ENCODE peak calls at places on chromosomes 3 and 15, in four cellular contexts. H is H1, W is GM12878, J is HepG2. Q is an unnamed sample.

GRCh38 chr3:26962419-26963355 is 340.1 kb downstream of the LRRC3B start:
- DNase-seq in H (no peak), W (peak), J (no peak), Q (no peak)

GRCh38 chr3:125207949-125208568 is 4.5 kb downstream of the SLC12A8 start:
- DNase-seq in H (no peak), W (no peak), J (no peak), Q (no peak)

GRCh38 chr3:150599611-150600297 is 3.4 kb upstream of the SELENOT start:
- DNase-seq in H (no peak), W (no peak), J (no peak), Q (no peak)

GRCh38 chr3:179801263-179801662 is 148.4 kb downstream of the USP13 start:
- DNase-seq in H (no peak), W (no peak), J (peak), Q (no peak)

GRCh38 chr3:126951561-126951960 is 31.4 kb upstream of the PLXNA1 start:
- DNase-seq in H (no peak), W (no peak), J (no peak), Q (no peak)

GRCh38 chr3:17359911-17360310 is 382.5 kb downstream of the TBC1D5 start:
- DNase-seq in H (no peak), W (no peak), J (no peak), Q (no peak)

GRCh38 chr3:54087581-54088410 is 34.6 kb upstream of the CACNA2D3 start:
- DNase-seq in H (peak), W (no peak), J (no peak), Q (no peak)

GRCh38 chr3:29279830-29280229 is 1.0 kb upstream of the RBMS3 start:
- DNase-seq in H (no peak), W (no peak), J (no peak), Q (no peak)

GRCh38 chr3:42556089-42556632 is 25.6 kb downstream of the SEC22C start:
- DNase-seq in H (no peak), W (no peak), J (no peak), Q (no peak)

GRCh38 chr3:128488995-128489859 is 3.8 kb downstream of the GATA2 start:
- DNase-seq in H (peak), W (no peak), J (peak), Q (no peak)

GRCh38 chr3:107560166-107560565 is 37.4 kb downstream of the BBX start:
- DNase-seq in H (no peak), W (no peak), J (no peak), Q (no peak)

GRCh38 chr3:133301194-133301593 is 98.7 kb upstream of the BFSP2 start:
- DNase-seq in H (no peak), W (no peak), J (no peak), Q (no peak)

GRCh38 chr3:61518590-61518989 is 42.8 kb upstream of the PTPRG start:
- DNase-seq in H (no peak), W (no peak), J (peak), Q (no peak)

GRCh38 chr3:63967675-63968611 is 55.4 kb downstream of the PSMD6 start:
- DNase-seq in H (no peak), W (peak), J (peak), Q (no peak)

GRCh38 chr3:27311400-27311799 is 57.8 kb downstream of the NEK10 start:
- DNase-seq in H (no peak), W (no peak), J (peak), Q (peak)

GRCh38 chr3:5126586-5126985 is 4.5 kb downstream of the ARL8B start:
- DNase-seq in H (no peak), W (no peak), J (no peak), Q (no peak)

GRCh38 chr3:150443331-150443741 is 35.2 kb downstream of the TSC22D2 start:
- DNase-seq in H (no peak), W (no peak), J (no peak), Q (no peak)

GRCh38 chr3:69309810-69310209 is 76.1 kb downstream of the FRMD4B start:
- DNase-seq in H (no peak), W (no peak), J (peak), Q (no peak)

GRCh38 chr3:109731639-109732473 is 394.5 kb upstream of the DPPA4 start:
- DNase-seq in H (peak), W (no peak), J (peak), Q (peak)

GRCh38 chr3:136856665-136857064 is 5.3 kb upstream of the NCK1 start:
- DNase-seq in H (no peak), W (no peak), J (no peak), Q (no peak)

GRCh38 chr15:58401991-58402649 is 29.7 kb upstream of the LIPC start:
- DNase-seq in H (no peak), W (no peak), J (no peak), Q (no peak)

GRCh38 chr3:168248383-168249047 is 152.8 kb upstream of the GOLIM4 start:
- DNase-seq in H (peak), W (no peak), J (no peak), Q (no peak)

GRCh38 chr3:9630550-9631139 is 18.7 kb upstream of the MTMR14 start:
- DNase-seq in H (no peak), W (no peak), J (no peak), Q (no peak)

GRCh38 chr3:17810759-17811158 is 68.3 kb upstream of the TBC1D5 start:
- DNase-seq in H (no peak), W (no peak), J (peak), Q (no peak)

GRCh38 chr15:100873029-100873677 is 6.5 kb upstream of the ALDH1A3 start:
- DNase-seq in H (peak), W (peak), J (peak), Q (peak)

GRCh38 chr3:150544040-150544439 is 2.3 kb downstream of the SERP1 start:
- DNase-seq in H (no peak), W (no peak), J (no peak), Q (no peak)

GRCh38 chr3:169524131-169524530 is 139.4 kb downstream of the MECOM start:
- DNase-seq in H (no peak), W (no peak), J (no peak), Q (no peak)
- TF ChIP-seq SUZ12 in H (no peak), W (no peak), J (no peak), Q (no peak)

DNA sequence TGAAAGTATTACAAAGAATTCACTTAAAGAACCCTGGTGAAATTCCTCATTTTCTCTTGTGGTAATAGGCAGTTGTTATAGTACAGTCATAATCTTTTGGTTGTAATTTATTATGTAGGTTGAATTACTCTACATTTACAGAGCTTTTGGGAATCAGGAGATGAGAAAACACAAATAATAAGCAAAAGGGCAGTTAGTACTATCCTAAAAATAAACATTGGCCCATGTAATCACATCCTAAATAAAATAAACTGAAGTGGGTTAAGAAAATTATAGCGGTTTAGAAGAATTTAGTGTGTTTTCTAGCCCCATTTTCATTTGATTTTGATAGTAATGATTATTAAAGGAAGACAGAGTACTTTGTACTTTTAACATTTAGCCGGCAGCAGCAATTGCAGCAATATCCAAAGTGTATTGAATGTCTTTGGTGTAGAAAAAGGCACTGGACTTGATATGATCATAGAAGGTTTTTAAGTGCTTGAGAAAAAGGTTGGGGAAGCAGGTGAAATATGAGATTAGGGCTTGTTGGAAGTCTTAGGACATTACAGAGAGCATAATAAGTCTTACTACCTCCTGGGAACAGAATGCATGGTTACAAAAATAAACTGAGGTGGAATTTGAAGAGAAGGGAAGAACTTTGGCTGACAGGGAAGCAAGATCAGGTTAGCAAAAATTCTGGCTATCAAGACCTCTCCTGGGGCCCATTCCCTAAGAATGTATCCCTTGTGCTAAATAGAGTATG is 79.9 kb downstream of the MBNL1 start:
- DNase-seq in H (no peak), W (no peak), J (no peak), Q (no peak)
- TF ChIP-seq ZNF274 in H (no peak), W (no peak), J (no peak), Q (no peak)

GRCh38 chr3:58072046-58072445 is 63.8 kb downstream of the FLNB start:
- DNase-seq in H (no peak), W (no peak), J (no peak), Q (no peak)
- TF ChIP-seq SUZ12 in H (no peak), W (no peak), J (no peak), Q (no peak)

GRCh38 chr3:101303089-101303731 is 17.2 kb downstream of the IMPG2 start:
- DNase-seq in H (no peak), W (no peak), J (no peak), Q (no peak)
- TF ChIP-seq ZNF274 in H (no peak), W (no peak), J (no peak), Q (no peak)

GRCh38 chr15:68413363-68414255 is 18.4 kb downstream of the ITGA11 start:
- DNase-seq in H (peak), W (no peak), J (no peak), Q (no peak)
- TF ChIP-seq SUZ12 in H (no peak), W (no peak), J (no peak), Q (no peak)

GRCh38 chr3:31406901-31407300 is 125.8 kb upstream of the STT3B start:
- DNase-seq in H (no peak), W (no peak), J (no peak), Q (no peak)
- TF ChIP-seq ZNF274 in H (no peak), W (no peak), J (no peak), Q (no peak)

GRCh38 chr3:15099364-15100098 is 583 bp upstream of the RBSN start:
- DNase-seq in H (no peak), W (no peak), J (no peak), Q (no peak)

GRCh38 chr3:15094187-15094875 is 4.6 kb downstream of the RBSN start:
- DNase-seq in H (no peak), W (no peak), J (no peak), Q (no peak)

GRCh38 chr3:15096026-15096425 is 2.9 kb downstream of the RBSN start:
- DNase-seq in H (no peak), W (no peak), J (no peak), Q (no peak)

GRCh38 chr3:15098503-15099363 is at the start of gene RBSN:
- DNase-seq in H (peak), W (peak), J (peak), Q (peak)

GRCh38 chr3:15097889-15098288 is 1.1 kb downstream of the RBSN start:
- DNase-seq in H (no peak), W (peak), J (no peak), Q (no peak)
- TF ChIP-seq SUZ12 in H (no peak), W (no peak), J (no peak), Q (no peak)

GRCh38 chr3:113839551-113839950 is 963 bp downstream of the GRAMD1C start:
- DNase-seq in H (no peak), W (no peak), J (no peak), Q (no peak)
- TF ChIP-seq ZNF274 in H (no peak), W (no peak), J (no peak), Q (no peak)

Q was measured in NT2/D1.